ENCODE peak calls at places on chromosomes 4 and X, in seven cellular contexts. F is NCI-H2171; S is ecto neural progenitor cell; K is GM12878; E is left ventricle myocardium inferior; B is iris pigment epithelial cell; R is activated CD8-positive, alpha-beta T cell treated with anti-CD3 and anti-CD28 coated beads, Interleukin-2, amount 10 ng/mL, durations not matched to agents 7 days and 5 days. J is an unnamed sample.

GRCh38 chr4:140019619-140020367 is 134.2 kb downstream of the MAML3 start:
- DNase-seq in S (no peak), R (no peak), E (no peak), K (no peak), B (no peak), F (no peak), J (no peak)

GRCh38 chrX:101229155-101229554 is 9.6 kb downstream of the DRP2 start:
- DNase-seq in F (no peak), R (no peak), E (no peak), K (no peak), B (peak), S (no peak), J (peak)

GRCh38 chr4:186939766-186940165 is 216.1 kb upstream of the FAT1 start:
- DNase-seq in E (no peak), K (no peak), F (no peak), S (no peak), R (no peak), B (no peak), J (no peak)

GRCh38 chr4:2823671-2824328 is 19.8 kb upstream of the ADD1 start:
- DNase-seq in B (no peak), R (no peak), F (no peak), S (no peak), K (no peak), E (peak), J (no peak)

GRCh38 chrX:46628406-46629371 is 55.1 kb downstream of the CHST7 start:
- DNase-seq in R (no peak), E (peak), F (no peak), S (no peak), K (peak), B (peak), J (no peak)

GRCh38 chr4:156620786-156621185 is 350.8 kb downstream of the PDGFC start:
- DNase-seq in S (no peak), E (no peak), K (no peak), R (no peak), F (no peak), B (no peak), J (no peak)

GRCh38 chr4:153541426-153542096 is 75.4 kb downstream of the TMEM131L start:
- DNase-seq in K (no peak), B (peak), E (no peak), F (no peak), R (peak), S (no peak), J (peak)

GRCh38 chrX:120213438-120214265 is 37.0 kb upstream of the ZBTB33 start:
- DNase-seq in F (no peak), S (peak), K (peak), R (peak), E (no peak), B (peak), J (peak)

GRCh38 chr4:13541176-13541604 is 3.1 kb downstream of the NKX3-2 start:
- DNase-seq in S (no peak), K (no peak), E (no peak), R (no peak), B (no peak), F (no peak), J (no peak)

GRCh38 chr4:137474711-137475301 is 57.5 kb downstream of the PCDH18 start:
- DNase-seq in K (no peak), E (no peak), F (peak), R (no peak), B (peak), S (no peak), J (no peak)

GRCh38 chr4:25031077-25031606 is 396 bp upstream of the LGI2 start:
- DNase-seq in K (no peak), B (peak), R (no peak), F (no peak), E (peak), S (peak), J (no peak)

GRCh38 chrX:10158279-10158939 is 1.6 kb downstream of the CLCN4 start:
- DNase-seq in E (peak), B (peak), K (no peak), R (no peak), S (peak), F (peak), J (no peak)

GRCh38 chr4:3706565-3707422 is 59.4 kb upstream of the ADRA2C start:
- DNase-seq in F (no peak), K (no peak), R (no peak), S (no peak), E (peak), B (no peak), J (no peak)